ENCODE peak calls at places on chromosome 18, in four cellular contexts. F is C1 segment of cervical spinal cord; K is T follicular helper cell; X is activated CD4-positive, alpha-beta T cell treated with anti-CD3 and anti-CD28 coated beads, Interleukin-2, amount 50 U/mL, for 48 hours. O is an unnamed sample.

GRCh38 chr18:45562567-45563479 is 52.5 kb upstream of the SLC14A2 start:
- DNase-seq in K (no peak), F (no peak), X (no peak), O (no peak)

GRCh38 chr18:2917255-2918047 is 70.6 kb downstream of the EMILIN2 start:
- DNase-seq in X (no peak), F (no peak), K (no peak), O (no peak)

GRCh38 chr18:79868168-79868784 is 70.5 kb downstream of the KCNG2 start:
- DNase-seq in X (no peak), K (no peak), F (no peak), O (no peak)

GRCh38 chr18:49127606-49128190 is 176.9 kb upstream of the SMAD7 start:
- DNase-seq in F (no peak), K (no peak), X (no peak), O (no peak)

GRCh38 chr18:72086421-72086820 is 457.7 kb downstream of the CBLN2 start:
- DNase-seq in X (no peak), K (no peak), F (no peak), O (no peak)

GRCh38 chr18:59681051-59681450 is 16.2 kb downstream of the CCBE1 start:
- DNase-seq in K (no peak), F (no peak), X (no peak), O (no peak)

GRCh38 chr18:10850216-10850615 is 299.2 kb downstream of the PIEZO2 start:
- DNase-seq in K (no peak), X (no peak), F (no peak), O (no peak)

GRCh38 chr18:79484661-79485621 is 89.2 kb downstream of the NFATC1 start:
- DNase-seq in K (no peak), F (no peak), X (no peak), O (peak; percentile 24)

GRCh38 chr18:58186258-58186948 is 142.4 kb downstream of the NEDD4L start:
- DNase-seq in X (no peak), K (no peak), F (no peak), O (no peak)

GRCh38 chr18:49645836-49646235 is 84.0 kb downstream of the LIPG start:
- DNase-seq in F (no peak), X (no peak), K (no peak), O (no peak)

GRCh38 chr18:39455300-39455699 is 1889.7 kb upstream of the CELF4 start:
- DNase-seq in F (peak; percentile 9), K (no peak), X (no peak), O (no peak)

GRCh38 chr18:58223717-58224424 is 179.8 kb downstream of the NEDD4L start:
- DNase-seq in F (no peak), K (no peak), X (no peak), O (no peak)

GRCh38 chr18:9536354-9537152 is 61.2 kb downstream of the RALBP1 start:
- DNase-seq in K (no peak), X (no peak), F (no peak), O (no peak)

GRCh38 chr18:10270160-10270571 is 184.3 kb upstream of the APCDD1 start:
- DNase-seq in F (peak; percentile 19), K (no peak), X (no peak), O (no peak)

GRCh38 chr18:23827681-23828080 is 138.4 kb downstream of the LAMA3 start:
- DNase-seq in K (no peak), F (no peak), X (no peak), O (no peak)

GRCh38 chr18:35311506-35311905 is 21.5 kb upstream of the ZSCAN30 start:
- DNase-seq in F (no peak), K (no peak), X (no peak), O (no peak)

GRCh38 chr18:45628979-45629958 is 14.0 kb downstream of the SLC14A2 start:
- DNase-seq in K (no peak), F (no peak), X (no peak), O (no peak)

GRCh38 chr18:3209859-3210569 is 9.8 kb downstream of the MYOM1 start:
- DNase-seq in F (no peak), K (no peak), X (no peak), O (no peak)